ENCODE peak calls at places on chromosome 3, in ten cellular contexts. V, M, I, C, J, N, B, W, T and U are unnamed samples.

GRCh38 chr3:11808231-11808630 is 38.5 kb downstream of the TAMM41 start:
- DNase-seq in J (no peak), C (no peak), W (no peak), M (no peak), V (no peak), N (peak), I (no peak), B (no peak), T (no peak), U (no peak)

GRCh38 chr3:172582712-172583111 is 59.5 kb upstream of the TNFSF10 start:
- DNase-seq in V (no peak), T (peak), M (no peak), N (no peak), W (no peak), I (no peak), B (peak), C (no peak), J (no peak), U (no peak)

GRCh38 chr3:143998266-143998665 is 26.6 kb downstream of the DIPK2A start:
- DNase-seq in I (no peak), B (peak), W (no peak), C (no peak), T (peak), J (no peak), V (no peak), N (no peak), M (no peak), U (peak)

GRCh38 chr3:184561329-184562145 is at the start of gene EPHB3:
- DNase-seq in J (peak), T (peak), M (peak), C (peak), I (peak), W (peak), V (peak), B (peak), N (peak), U (peak)

GRCh38 chr3:153595186-153595815 is 433.3 kb downstream of the RAP2B start:
- DNase-seq in N (peak), T (peak), J (peak), M (no peak), B (peak), V (no peak), C (no peak), W (no peak), I (no peak), U (peak)

GRCh38 chr3:127953636-127954035 is 38.6 kb downstream of the KBTBD12 start:
- DNase-seq in W (no peak), I (no peak), T (peak), C (no peak), V (no peak), J (no peak), B (peak), N (peak), M (no peak), U (peak)

GRCh38 chr3:148089171-148089570 is 608.5 kb upstream of the AGTR1 start:
- DNase-seq in T (no peak), N (no peak), C (no peak), M (no peak), W (no peak), V (no peak), B (no peak), I (no peak), J (no peak), U (no peak)

GRCh38 chr3:71641669-71642068 is 58.1 kb upstream of the FOXP1 start:
- DNase-seq in I (no peak), J (no peak), B (no peak), M (no peak), V (no peak), C (no peak), T (no peak), W (no peak), N (no peak), U (peak)

GRCh38 chr3:122457706-122458105 is 41.8 kb upstream of the WDR5B start:
- DNase-seq in I (no peak), V (no peak), M (no peak), J (no peak), B (no peak), C (no peak), N (no peak), W (no peak), T (no peak), U (no peak)

GRCh38 chr3:64049832-64050231 is 26.5 kb upstream of the PSMD6 start:
- DNase-seq in M (no peak), J (peak), I (no peak), T (no peak), W (no peak), B (no peak), V (no peak), C (no peak), N (no peak), U (no peak)

GRCh38 chr3:129602309-129602708 is 4.2 kb downstream of the PLXND1 start:
- DNase-seq in N (no peak), V (no peak), B (no peak), T (no peak), C (no peak), I (no peak), M (no peak), W (no peak), J (peak), U (no peak)

GRCh38 chr3:172635588-172635987 is 75.3 kb downstream of the NCEH1 start:
- DNase-seq in T (no peak), C (no peak), B (peak), N (no peak), I (no peak), W (no peak), M (no peak), J (no peak), V (no peak), U (peak)

GRCh38 chr3:11120091-11120845 is 34.0 kb upstream of the HRH1 start:
- DNase-seq in J (no peak), V (no peak), M (no peak), N (no peak), B (peak), I (no peak), W (no peak), C (no peak), T (no peak), U (peak)

GRCh38 chr3:134318166-134318565 is 56.1 kb downstream of the AMOTL2 start:
- DNase-seq in M (no peak), J (no peak), C (no peak), B (no peak), N (no peak), T (no peak), I (no peak), V (no peak), W (no peak), U (no peak)

GRCh38 chr3:183018416-183019192 is 38.3 kb upstream of the DCUN1D1 start:
- DNase-seq in W (no peak), T (no peak), M (no peak), C (no peak), V (no peak), J (no peak), B (no peak), I (no peak), N (no peak), U (no peak)

GRCh38 chr3:185489462-185489861 is 9.4 kb downstream of the TMEM41A start:
- DNase-seq in M (no peak), B (peak), T (no peak), C (no peak), N (no peak), V (no peak), I (no peak), J (no peak), W (no peak), U (no peak)

GRCh38 chr3:11482024-11482423 is 161.7 kb downstream of the VGLL4 start:
- DNase-seq in T (peak), V (no peak), I (no peak), B (no peak), W (no peak), C (no peak), N (no peak), M (peak), J (no peak), U (no peak)

GRCh38 chr3:33128706-33129105 is 14.9 kb downstream of the CRTAP start:
- DNase-seq in T (peak), M (no peak), V (no peak), J (peak), W (no peak), I (no peak), C (no peak), B (no peak), N (peak), U (no peak)

GRCh38 chr3:108406661-108407206 is 103.7 kb downstream of the MYH15 start:
- DNase-seq in I (no peak), T (peak), V (no peak), M (no peak), J (peak), W (peak), C (no peak), N (peak), B (peak), U (peak)

GRCh38 chr3:183427206-183428139 is 946 bp downstream of the MCF2L2 start:
- DNase-seq in T (no peak), J (peak), W (no peak), B (no peak), I (no peak), V (no peak), C (no peak), N (no peak), M (no peak), U (no peak)

GRCh38 chr3:98702166-98702565 is 61.0 kb upstream of the ST3GAL6 start:
- DNase-seq in V (no peak), T (peak), W (no peak), C (no peak), M (no peak), B (peak), J (no peak), N (no peak), I (no peak), U (peak)

GRCh38 chr3:120512655-120513054 is 61.9 kb upstream of the FSTL1 start:
- DNase-seq in N (no peak), V (no peak), B (no peak), C (no peak), W (no peak), I (no peak), T (no peak), J (no peak), M (no peak), U (no peak)

GRCh38 chr3:129054605-129055104 is 5.9 kb upstream of the GP9 start:
- DNase-seq in W (no peak), M (no peak), T (no peak), I (no peak), C (no peak), B (no peak), N (no peak), V (no peak), J (no peak), U (no peak)

GRCh38 chr3:124730920-124731297 is 657 bp downstream of the UMPS start:
- DNase-seq in W (no peak), V (no peak), M (no peak), B (no peak), T (no peak), C (no peak), J (no peak), I (peak), N (no peak), U (no peak)

GRCh38 chr3:141243295-141243707 is 11.7 kb downstream of the PXYLP1 start:
- DNase-seq in W (peak), T (no peak), V (peak), C (no peak), B (peak), N (peak), M (no peak), J (no peak), I (peak), U (peak)

GRCh38 chr3:152769523-152769922 is 65.4 kb upstream of the P2RY1 start:
- DNase-seq in N (no peak), T (peak), J (no peak), M (no peak), C (no peak), V (no peak), I (no peak), B (peak), W (no peak), U (no peak)

GRCh38 chr3:49775538-49775937 is 10.8 kb downstream of the IP6K1 start:
- DNase-seq in J (no peak), M (no peak), W (no peak), T (no peak), N (no peak), C (no peak), B (no peak), I (no peak), V (no peak), U (no peak)